ENCODE peak calls at places on chromosomes 13 and 19, in seven cellular contexts. F is cardiac fibroblast, I is neural progenitor cell, Q is thoracic aorta, G is body of pancreas, E is kidney epithelial cell, B is IMR-90. D is an unnamed sample.

GRCh38 chr13:24265453-24265852 is 43.9 kb upstream of the C1QTNF9 start:
- DNase-seq in F (no peak), I (no peak), Q (no peak), G (no peak), E (no peak), B (no peak), D (no peak)

GRCh38 chr19:1295169-1296012 is 9.7 kb downstream of the EFNA2 start:
- DNase-seq in F (peak), I (peak), Q (no peak), G (peak), E (no peak), B (no peak), D (no peak)

GRCh38 chr19:3866798-3867638 is 1.8 kb downstream of the ZFR2 start:
- DNase-seq in F (no peak), I (no peak), Q (no peak), G (no peak), E (no peak), B (no peak), D (no peak)

GRCh38 chr13:51291341-51291740 is 48.1 kb upstream of the SERPINE3 start:
- DNase-seq in F (peak), I (no peak), Q (no peak), G (no peak), E (no peak), B (peak), D (no peak)

GRCh38 chr19:3606690-3607289 is at the start of gene TBXA2R:
- DNase-seq in F (peak), I (peak), Q (peak), G (peak), E (no peak), B (peak), D (no peak)

GRCh38 chr13:27408074-27408473 is 16.3 kb upstream of the GTF3A start:
- DNase-seq in F (no peak), I (no peak), Q (no peak), G (no peak), E (no peak), B (no peak), D (no peak)

GRCh38 chr19:30406220-30406944 is 34.2 kb downstream of the ZNF536 start:
- DNase-seq in F (no peak), I (peak), Q (no peak), G (peak), E (no peak), B (no peak), D (no peak)

GRCh38 chr13:25406377-25406776 is 34.6 kb downstream of the ATP8A2 start:
- DNase-seq in F (no peak), I (peak), Q (no peak), G (no peak), E (no peak), B (no peak), D (no peak)

GRCh38 chr13:110347535-110348308 is 40.6 kb downstream of the COL4A2 start:
- DNase-seq in F (peak), I (no peak), Q (peak), G (no peak), E (peak), B (peak), D (no peak)

GRCh38 chr13:102128216-102128800 is 273.5 kb downstream of the FGF14 start:
- DNase-seq in F (no peak), I (no peak), Q (no peak), G (no peak), E (peak), B (peak), D (no peak)

GRCh38 chr19:37845932-37846331 is 60.5 kb downstream of the WDR87 start:
- DNase-seq in F (no peak), I (no peak), Q (no peak), G (no peak), E (no peak), B (peak), D (peak)

GRCh38 chr13:20721058-20721453 is 17.6 kb downstream of the IL17D start:
- DNase-seq in F (no peak), I (no peak), Q (no peak), G (no peak), E (no peak), B (no peak), D (no peak)

GRCh38 chr13:20718958-20719566 is 15.6 kb downstream of the IL17D start:
- DNase-seq in F (no peak), I (no peak), Q (no peak), G (no peak), E (no peak), B (no peak), D (no peak)

GRCh38 chr13:20719783-20720182 is 16.3 kb downstream of the IL17D start:
- DNase-seq in F (no peak), I (no peak), Q (no peak), G (no peak), E (no peak), B (no peak), D (no peak)

GRCh38 chr13:20720499-20720898 is 17.0 kb downstream of the IL17D start:
- DNase-seq in F (no peak), I (no peak), Q (no peak), G (no peak), E (no peak), B (no peak), D (no peak)

DNA sequence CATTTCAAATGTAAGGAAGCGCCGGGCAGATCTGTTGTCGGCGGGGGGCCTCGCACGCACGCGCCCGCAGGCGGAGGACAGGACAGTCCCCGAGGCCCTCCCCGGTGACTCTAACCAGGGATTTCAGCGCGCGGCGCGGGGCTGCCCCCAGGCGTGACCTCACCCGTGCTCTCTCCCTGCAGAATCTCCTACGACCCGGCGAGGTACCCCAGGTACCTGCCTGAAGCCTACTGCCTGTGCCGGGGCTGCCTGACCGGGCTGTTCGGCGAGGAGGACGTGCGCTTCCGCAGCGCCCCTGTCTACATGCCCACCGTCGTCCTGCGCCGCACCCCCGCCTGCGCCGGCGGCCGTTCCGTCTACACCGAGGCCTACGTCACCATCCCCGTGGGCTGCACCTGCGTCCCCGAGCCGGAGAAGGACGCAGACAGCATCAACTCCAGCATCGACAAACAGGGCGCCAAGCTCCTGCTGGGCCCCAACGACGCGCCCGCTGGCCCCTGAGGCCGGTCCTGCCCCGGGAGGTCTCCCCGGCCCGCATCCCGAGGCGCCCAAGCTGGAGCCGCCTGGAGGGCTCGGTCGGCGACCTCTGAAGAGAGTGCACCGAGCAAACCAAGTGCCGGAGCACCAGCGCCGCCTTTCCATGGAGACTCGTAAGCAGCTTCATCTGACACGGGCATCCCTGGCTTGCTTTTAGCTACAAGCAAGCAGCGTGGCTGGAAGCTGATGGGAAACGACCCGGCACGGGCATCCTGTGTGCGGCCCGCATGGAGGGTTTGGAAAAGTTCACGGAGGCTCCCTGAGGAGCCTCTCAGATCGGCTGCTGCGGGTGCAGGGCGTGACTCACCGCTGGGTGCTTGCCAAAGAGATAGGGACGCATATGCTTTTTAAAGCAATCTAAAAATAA is 18.2 kb downstream of the IL17D start:
- DNase-seq in F (peak), I (peak), Q (no peak), G (peak), E (peak), B (peak), D (no peak)
- TF ChIP-seq CTCF in F (no peak), I (peak), Q (peak), G (no peak), E (no peak), B (peak), D (peak)

GRCh38 chr19:18683109-18683954 is at the start of gene CRTC1:
- DNase-seq in F (peak), I (peak), Q (peak), G (peak), E (peak), B (peak), D (no peak)

GRCh38 chr19:18683955-18684641 is 618 bp downstream of the CRTC1 start:
- DNase-seq in F (no peak), I (no peak), Q (no peak), G (no peak), E (no peak), B (no peak), D (no peak)

GRCh38 chr19:18682807-18683108 is 722 bp upstream of the CRTC1 start:
- DNase-seq in F (no peak), I (no peak), Q (no peak), G (no peak), E (no peak), B (no peak), D (no peak)

GRCh38 chr19:18685597-18686164 is 2.2 kb downstream of the CRTC1 start:
- DNase-seq in F (no peak), I (no peak), Q (no peak), G (no peak), E (no peak), B (peak), D (no peak)

GRCh38 chr19:18684642-18684993 is 1.1 kb downstream of the CRTC1 start:
- DNase-seq in F (no peak), I (no peak), Q (no peak), G (no peak), E (no peak), B (no peak), D (no peak)
- H3K4me3 ChIP-seq in F (no peak), I (peak), Q (peak), G (no peak), E (no peak), B (peak), D (peak)

DNA sequence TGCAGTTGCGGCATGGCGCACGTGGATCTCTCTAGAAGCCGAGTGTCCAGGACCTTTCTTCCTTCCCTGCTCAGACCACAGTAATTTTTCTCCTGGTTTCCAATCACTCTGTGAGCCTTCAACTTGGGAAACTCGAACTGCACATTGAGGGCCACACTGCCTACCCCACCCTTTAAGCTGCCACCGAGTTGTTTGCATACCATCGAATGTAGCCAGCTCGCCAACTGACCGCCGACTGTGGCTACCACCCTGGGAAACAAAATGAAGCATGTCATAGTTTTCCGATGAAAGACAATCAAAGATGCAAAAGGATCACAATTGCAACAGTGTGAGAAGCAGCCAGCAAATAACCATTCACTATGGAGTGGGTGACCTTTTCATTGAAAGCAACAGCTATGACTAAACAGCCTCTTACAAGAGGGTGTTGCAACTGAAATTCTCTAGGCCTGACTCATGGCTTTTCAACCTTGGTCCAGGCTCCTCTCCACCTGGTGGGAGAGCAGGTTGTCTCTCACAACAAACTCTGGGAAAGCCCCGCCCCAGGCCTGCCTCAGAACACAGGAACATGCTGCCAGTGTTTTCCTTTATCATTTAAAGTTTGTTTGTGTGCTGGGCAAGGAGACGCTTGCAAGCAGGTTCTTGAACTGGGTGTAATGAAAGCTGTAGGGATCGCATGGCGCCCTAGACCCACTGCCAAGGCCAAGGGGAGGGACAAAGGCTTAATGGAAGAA is 141.7 kb upstream of the SERP2 start:
- DNase-seq in F (peak), I (no peak), Q (no peak), G (peak), E (peak), B (peak), D (peak)
- TF ChIP-seq CTCF in F (peak), I (no peak), Q (no peak), G (no peak), E (peak), B (no peak), D (no peak)

GRCh38 chr19:46471116-46471733 is at the start of gene PNMA8A:
- DNase-seq in F (peak), I (peak), Q (peak), G (peak), E (no peak), B (peak), D (no peak)

GRCh38 chr19:46461537-46461936 is 9.8 kb downstream of the PNMA8A start:
- DNase-seq in F (no peak), I (no peak), Q (no peak), G (no peak), E (no peak), B (no peak), D (no peak)

GRCh38 chr19:46470376-46470775 is 987 bp downstream of the PNMA8A start:
- DNase-seq in F (no peak), I (no peak), Q (no peak), G (no peak), E (no peak), B (no peak), D (no peak)

GRCh38 chr19:46469541-46470185 is 1.7 kb downstream of the PNMA8A start:
- DNase-seq in F (no peak), I (no peak), Q (no peak), G (no peak), E (no peak), B (no peak), D (no peak)

DNA sequence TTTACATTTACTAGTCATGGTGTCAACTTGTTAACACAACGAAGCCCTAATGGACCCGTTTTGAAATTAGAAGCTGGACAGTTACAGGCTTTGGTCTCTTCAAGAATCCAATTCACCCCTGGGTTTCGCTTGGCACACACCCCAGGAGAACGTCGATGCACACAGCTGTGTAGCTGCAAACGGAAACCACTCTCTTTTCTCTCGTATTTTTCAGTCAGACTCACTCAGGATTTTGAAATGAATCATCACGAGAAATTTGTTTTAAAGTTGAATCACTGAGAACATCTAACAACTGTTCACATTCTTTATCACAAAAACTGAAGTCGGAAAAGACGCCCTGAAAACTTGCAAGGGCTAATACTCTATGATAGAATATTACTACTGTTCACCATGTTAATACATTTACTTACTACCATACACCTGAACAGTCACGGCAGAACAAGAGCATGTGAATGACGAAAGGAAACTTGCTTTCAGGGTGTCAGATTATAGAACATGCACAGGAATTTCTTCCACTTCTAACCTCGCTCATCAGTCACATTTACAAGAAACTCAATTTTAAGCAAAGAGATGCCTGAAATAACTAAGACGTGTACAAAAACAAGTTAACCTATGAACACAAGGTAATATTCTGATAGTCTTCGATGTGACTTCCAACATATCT is 4.7 kb downstream of the PNMA8A start:
- DNase-seq in F (peak), I (no peak), Q (no peak), G (no peak), E (no peak), B (peak), D (peak)
- H3K4me3 ChIP-seq in F (peak), I (no peak), Q (peak), G (no peak), E (no peak), B (peak), D (no peak)

DNA sequence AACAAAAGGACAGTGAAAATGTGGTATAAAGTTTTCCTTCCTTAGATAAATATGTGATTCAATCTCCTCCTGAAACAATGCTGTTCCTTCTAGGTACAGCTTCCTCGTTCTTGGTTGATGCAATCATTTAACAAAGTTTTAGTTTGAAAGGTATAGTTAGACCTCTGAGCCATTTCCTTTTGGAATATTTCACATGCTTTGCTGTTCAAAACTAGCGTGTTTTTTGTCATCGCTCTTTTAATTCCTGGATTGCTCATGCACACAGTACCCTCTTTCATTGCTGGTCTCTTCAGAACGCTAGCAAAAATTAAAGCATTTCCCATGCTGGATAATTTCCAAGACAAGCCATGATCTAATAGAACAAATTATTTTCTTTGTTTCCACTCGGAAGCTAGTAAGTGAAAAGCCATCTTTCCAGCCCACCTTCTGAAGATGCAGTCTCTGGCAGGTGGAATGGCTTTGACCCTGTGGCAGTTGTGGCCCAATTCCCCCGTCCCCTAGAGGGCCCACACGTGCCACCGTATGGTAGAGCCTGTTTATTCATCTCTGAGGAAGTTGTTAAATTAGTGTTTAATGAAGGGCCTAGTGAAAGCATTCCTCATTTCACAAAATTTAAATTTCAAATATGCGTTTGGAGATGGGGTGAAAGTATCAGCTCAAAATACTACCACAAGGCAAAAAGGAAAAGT is 1040.6 kb upstream of the SLC10A2 start:
- DNase-seq in F (peak), I (no peak), Q (no peak), G (peak), E (peak), B (peak), D (no peak)
- TF ChIP-seq CTCF in F (no peak), I (peak), Q (no peak), G (no peak), E (no peak), B (no peak), D (no peak)

GRCh38 chr19:53961523-53962345 is 1.0 kb upstream of the CACNG8 start:
- DNase-seq in F (peak), I (peak), Q (no peak), G (no peak), E (no peak), B (no peak), D (no peak)
- H3K4me3 ChIP-seq in F (peak), I (peak), Q (no peak), G (no peak), E (no peak), B (no peak), D (no peak)

DNA sequence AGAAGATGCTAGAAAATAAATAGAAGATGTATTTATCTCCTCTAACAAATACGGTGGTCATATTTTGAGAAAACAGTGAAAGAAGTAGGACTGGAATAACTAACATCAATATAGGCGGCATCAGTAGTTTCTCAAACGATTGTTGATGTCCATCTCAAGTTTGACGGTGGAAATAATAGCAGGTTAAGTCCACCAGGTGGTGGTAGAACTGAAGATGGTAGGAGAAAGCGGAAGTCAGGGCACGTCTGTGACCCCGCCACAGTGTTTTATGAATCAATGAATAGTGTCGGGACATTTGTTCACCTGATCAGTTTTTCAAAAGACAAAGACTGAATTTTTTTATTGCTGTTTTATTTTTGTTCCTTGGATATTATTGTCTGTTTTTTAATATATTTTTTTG is 706.4 kb upstream of the SLC10A2 start:
- DNase-seq in F (no peak), I (no peak), Q (no peak), G (no peak), E (no peak), B (no peak), D (no peak)
- TF ChIP-seq CTCF in F (no peak), I (peak), Q (no peak), G (peak), E (peak), B (no peak), D (no peak)

GRCh38 chr19:14214580-14214979 is 8.6 kb upstream of the ADGRL1 start:
- DNase-seq in F (no peak), I (no peak), Q (no peak), G (no peak), E (no peak), B (no peak), D (no peak)

DNA sequence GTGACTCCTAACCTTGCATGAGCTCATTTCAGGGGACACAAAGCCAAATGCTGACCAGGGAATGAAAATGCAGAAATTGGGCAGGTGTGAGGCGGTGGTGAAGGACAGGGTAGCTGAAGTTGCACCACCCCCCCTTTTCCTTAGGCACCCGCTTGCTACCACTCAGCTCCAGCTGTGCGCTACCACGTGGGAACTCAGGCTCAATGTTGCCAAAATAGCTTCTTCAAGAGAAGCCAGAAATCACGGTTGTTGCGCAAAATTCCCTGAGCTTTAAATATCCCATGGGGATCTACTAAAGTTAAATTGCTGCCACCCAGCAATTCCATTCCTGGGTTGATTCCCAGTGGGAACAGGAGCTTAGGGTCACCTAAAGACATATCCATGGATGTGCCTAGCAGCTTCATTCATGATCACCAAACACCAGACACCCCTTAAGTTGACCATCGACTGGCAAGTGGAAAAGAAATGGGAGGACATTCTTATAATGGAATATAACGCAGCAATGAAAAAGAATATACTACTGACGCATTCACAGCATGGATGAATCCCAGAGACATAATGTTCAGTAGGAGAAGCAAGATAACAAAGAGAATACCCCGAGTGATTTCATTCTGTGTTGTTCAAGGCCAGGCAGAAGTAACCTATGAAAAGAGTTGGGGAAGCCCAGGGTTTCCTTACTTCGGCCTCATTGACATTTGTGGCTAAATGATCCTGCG is 12.8 kb upstream of the ADGRL1 start:
- DNase-seq in F (peak), I (no peak), Q (no peak), G (no peak), E (no peak), B (no peak), D (no peak)
- H3K4me3 ChIP-seq in F (no peak), I (no peak), Q (no peak), G (no peak), E (no peak), B (no peak), D (no peak)

D was measured in AG04449.